ENCODE peak calls at places on chromosomes 11 and 22, in six cellular contexts. F, N, H, E, Q and L are unnamed samples.
A peak's percentile ranks its signal among the peaks of the same experiment; 100 is the strongest.

GRCh38 chr22:47293368-47294221 is 531.1 kb downstream of the TBC1D22A start:
- DNase-seq in F (no peak), E (no peak), Q (no peak), N (no peak), H (no peak), L (no peak)

GRCh38 chr11:46079662-46080061 is 41.6 kb downstream of the PHF21A start:
- DNase-seq in N (no peak), E (no peak), Q (no peak), H (no peak), F (no peak), L (no peak)

GRCh38 chr11:223921-224320 is 12.2 kb downstream of the SIRT3 start:
- DNase-seq in Q (no peak), E (no peak), N (no peak), H (no peak), F (no peak), L (no peak)

GRCh38 chr11:71202598-71202944 is 49.8 kb downstream of the SHANK2 start:
- DNase-seq in Q (no peak), E (no peak), H (no peak), F (no peak), N (no peak), L (no peak)

GRCh38 chr11:4960877-4961276 is 5.4 kb upstream of the OR51A2 start:
- DNase-seq in F (no peak), H (no peak), N (no peak), Q (no peak), E (no peak), L (no peak)

GRCh38 chr22:29738118-29738815 is 18.5 kb downstream of the CABP7 start:
- DNase-seq in E (no peak), Q (no peak), H (no peak), N (no peak), F (no peak), L (no peak)

GRCh38 chr22:42993651-42994275 is 21.2 kb downstream of the PACSIN2 start:
- DNase-seq in E (no peak), H (no peak), Q (no peak), F (no peak), N (no peak), L (no peak)

GRCh38 chr22:30423296-30423958 is 2.1 kb upstream of the MTFP1 start:
- DNase-seq in Q (peak; percentile 85), E (no peak), F (no peak), H (no peak), N (peak; percentile 49), L (peak; percentile 45)

GRCh38 chr22:46075764-46076531 is 74.4 kb upstream of the PPARA start:
- DNase-seq in F (peak; percentile 48), E (no peak), Q (peak; percentile 64), N (no peak), H (no peak), L (no peak)

GRCh38 chr11:35185696-35186095 is 46.7 kb downstream of the CD44 start:
- DNase-seq in E (no peak), N (no peak), F (no peak), Q (no peak), H (no peak), L (no peak)

GRCh38 chr22:42780070-42780540 is 59.4 kb upstream of the A4GALT start:
- DNase-seq in E (no peak), Q (no peak), N (no peak), H (peak; percentile 79), F (no peak), L (peak; percentile 64)

GRCh38 chr22:20405931-20406685 is 12.2 kb downstream of the ZNF74 start:
- DNase-seq in N (no peak), F (no peak), E (no peak), H (no peak), Q (no peak), L (no peak)

GRCh38 chr11:126140932-126141291 is 70.5 kb downstream of the RPUSD4 start:
- DNase-seq in N (no peak), Q (peak; percentile 83), E (no peak), F (peak; percentile 85), H (peak; percentile 84), L (no peak)

GRCh38 chr11:61688368-61689163 is 8.4 kb downstream of the DAGLA start:
- DNase-seq in F (peak; percentile 93), Q (no peak), N (no peak), H (no peak), E (no peak), L (no peak)

GRCh38 chr22:20636945-20637344 is 129.5 kb downstream of the MED15 start:
- DNase-seq in E (no peak), H (no peak), N (no peak), Q (no peak), F (peak; percentile 30), L (no peak)

GRCh38 chr11:108224908-108225786 is 2.3 kb downstream of the ATM start:
- DNase-seq in F (no peak), E (no peak), N (no peak), H (no peak), Q (no peak), L (no peak)

GRCh38 chr11:2301631-2302272 is at the start of the genes C11orf21 and TSPAN32:
- DNase-seq in Q (peak; percentile 62), N (peak; percentile 43), H (no peak), F (peak; percentile 84), E (peak; percentile 48), L (peak; percentile 80)

GRCh38 chr11:123543796-123544195 is 110.6 kb downstream of the SCN3B start:
- DNase-seq in F (no peak), Q (no peak), N (no peak), H (no peak), E (no peak), L (no peak)

GRCh38 chr11:128904872-128905344 is 13.8 kb downstream of the KCNJ5 start:
- DNase-seq in F (no peak), N (no peak), E (no peak), H (peak; percentile 82), Q (no peak), L (no peak)

GRCh38 chr11:118610773-118611432 is 3.5 kb downstream of the PHLDB1 start:
- DNase-seq in E (peak; percentile 78), H (no peak), F (peak; percentile 93), N (peak; percentile 87), Q (peak; percentile 92), L (peak; percentile 94)

GRCh38 chr11:108131993-108132392 is 10.6 kb downstream of the ACAT1 start:
- DNase-seq in F (no peak), E (no peak), Q (no peak), H (no peak), N (no peak), L (no peak)

GRCh38 chr11:76659672-76660532 is 10.6 kb downstream of the LRRC32 start:
- DNase-seq in F (peak; percentile 80), E (no peak), Q (peak; percentile 58), H (no peak), N (no peak), L (no peak)